ENCODE peak calls at places on chromosomes 3 and 15, in eight cellular contexts. Z is GM12878, A is astrocyte, S is mesenchymal stem cell, E is fibroblast of lung, C is mammary epithelial cell, H is endodermal cell, W is NT2/D1. U is an unnamed sample.

GRCh38 chr3:153052096-153052460 is 109.9 kb upstream of the RAP2B start:
- DNase-seq in Z (no peak), C (peak), W (no peak), S (peak), E (peak), A (peak), H (no peak), U (peak)

GRCh38 chr3:21170964-21171363 is 580.0 kb downstream of the ZNF385D start:
- DNase-seq in Z (no peak), C (peak), A (no peak), W (peak), H (peak), E (peak), S (no peak), U (peak)

GRCh38 chr3:36876181-36876936 is 68.5 kb downstream of the TRANK1 start:
- DNase-seq in H (no peak), W (no peak), E (no peak), Z (peak), S (peak), A (no peak), C (no peak), U (no peak)

GRCh38 chr3:131007782-131008181 is 18.8 kb downstream of the ASTE1 start:
- DNase-seq in W (no peak), C (no peak), A (no peak), E (peak), Z (no peak), S (no peak), H (no peak), U (peak)

GRCh38 chr3:51024765-51025681 is 350.3 kb downstream of the DOCK3 start:
- DNase-seq in W (no peak), S (no peak), C (no peak), A (no peak), Z (no peak), H (peak), E (no peak), U (no peak)

GRCh38 chr3:48405343-48405881 is 24.5 kb downstream of the PLXNB1 start:
- DNase-seq in H (no peak), E (no peak), S (no peak), C (no peak), A (no peak), Z (no peak), W (no peak), U (no peak)

GRCh38 chr15:65254237-65254820 is 32.4 kb downstream of the PARP16 start:
- DNase-seq in A (no peak), H (no peak), Z (no peak), C (no peak), E (no peak), S (no peak), W (peak), U (no peak)

GRCh38 chr15:52509500-52510244 is 19.0 kb downstream of the MYO5A start:
- DNase-seq in W (no peak), A (no peak), Z (no peak), S (no peak), C (no peak), E (no peak), H (no peak), U (no peak)

GRCh38 chr3:172078721-172079120 is 39.3 kb downstream of the FNDC3B start:
- DNase-seq in Z (no peak), S (no peak), A (no peak), H (no peak), E (no peak), W (no peak), C (no peak), U (no peak)

DNA sequence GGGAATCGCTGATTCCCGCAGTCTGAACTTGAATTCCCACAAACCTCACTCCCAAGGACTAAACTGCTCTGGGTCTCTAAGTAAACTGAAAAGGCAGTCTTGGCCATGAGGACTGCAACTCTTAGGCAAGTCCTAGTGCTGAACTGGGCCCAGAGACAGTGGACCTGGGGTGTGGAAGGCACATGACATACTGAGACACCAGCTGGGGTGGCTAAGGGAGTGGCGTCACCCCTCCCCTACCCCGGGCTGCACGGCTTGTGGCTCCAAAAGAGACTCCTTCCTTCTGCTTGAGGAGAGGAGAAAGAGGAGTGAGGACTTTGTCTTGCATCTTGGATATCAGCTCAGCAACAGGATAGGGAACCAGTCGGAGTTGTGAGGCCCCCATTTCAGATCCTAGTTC is 110.9 kb upstream of the C3orf80 start:
- DNase-seq in Z (no peak), S (no peak), E (no peak), C (no peak), W (no peak), A (no peak), H (no peak), U (no peak)
- H3K4me3 ChIP-seq in Z (no peak), S (no peak), E (no peak), C (no peak), W (no peak), A (no peak), H (no peak), U (no peak)

GRCh38 chr3:112013784-112014143 is 15.0 kb downstream of the TAGLN3 start:
- DNase-seq in E (peak), W (no peak), Z (no peak), H (no peak), C (no peak), S (no peak), A (no peak), U (no peak)
- H3K9ac ChIP-seq in E (no peak), W (no peak), Z (no peak), H (no peak), C (no peak), S (peak), A (no peak), U (no peak)

DNA sequence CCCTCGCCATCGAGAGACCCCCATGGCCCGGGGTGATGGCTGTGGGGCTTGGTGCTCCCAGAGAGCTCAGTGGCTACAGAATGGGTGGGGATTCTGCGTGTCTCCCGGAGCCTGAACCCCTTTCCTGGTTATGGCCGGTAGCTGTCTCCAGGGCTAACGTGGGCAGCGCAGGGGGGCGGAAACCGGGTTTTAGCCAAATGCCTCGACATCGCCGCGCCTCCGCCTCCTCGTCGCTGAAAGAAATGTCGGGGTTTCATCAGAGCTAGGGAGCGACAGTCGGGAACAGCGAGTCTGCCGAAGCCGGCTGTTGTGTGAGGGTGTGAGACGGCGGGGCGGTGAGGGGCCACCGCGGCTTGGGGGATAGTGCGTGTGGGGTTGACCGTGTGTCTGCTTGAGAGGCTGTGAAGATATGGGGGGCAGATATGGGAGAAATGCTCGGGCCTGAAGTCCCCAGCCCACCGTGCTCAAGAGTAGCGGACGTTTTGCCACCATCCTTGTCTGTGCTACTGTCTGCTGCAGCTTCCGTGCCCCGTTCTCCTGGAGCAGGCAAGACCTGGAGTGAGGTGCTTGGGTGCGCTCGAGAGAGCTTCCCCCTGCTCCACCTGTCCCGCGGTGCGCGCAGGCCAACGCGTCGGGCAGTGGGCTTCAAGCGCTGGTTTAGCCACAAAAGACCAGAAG is 836 bp upstream of the ISLR2 start:
- DNase-seq in A (no peak), H (peak), E (no peak), W (no peak), S (no peak), Z (no peak), C (no peak), U (peak)
- H3K4me3 ChIP-seq in A (peak), H (peak), E (no peak), W (peak), S (peak), Z (no peak), C (no peak), U (peak)

GRCh38 chr3:71652786-71653419 is 69.4 kb upstream of the FOXP1 start:
- DNase-seq in S (peak), A (peak), C (peak), W (peak), E (peak), H (peak), Z (peak), U (peak)
- H3K9ac ChIP-seq in S (peak), A (no peak), C (no peak), W (no peak), E (no peak), H (no peak), Z (no peak), U (no peak)

DNA sequence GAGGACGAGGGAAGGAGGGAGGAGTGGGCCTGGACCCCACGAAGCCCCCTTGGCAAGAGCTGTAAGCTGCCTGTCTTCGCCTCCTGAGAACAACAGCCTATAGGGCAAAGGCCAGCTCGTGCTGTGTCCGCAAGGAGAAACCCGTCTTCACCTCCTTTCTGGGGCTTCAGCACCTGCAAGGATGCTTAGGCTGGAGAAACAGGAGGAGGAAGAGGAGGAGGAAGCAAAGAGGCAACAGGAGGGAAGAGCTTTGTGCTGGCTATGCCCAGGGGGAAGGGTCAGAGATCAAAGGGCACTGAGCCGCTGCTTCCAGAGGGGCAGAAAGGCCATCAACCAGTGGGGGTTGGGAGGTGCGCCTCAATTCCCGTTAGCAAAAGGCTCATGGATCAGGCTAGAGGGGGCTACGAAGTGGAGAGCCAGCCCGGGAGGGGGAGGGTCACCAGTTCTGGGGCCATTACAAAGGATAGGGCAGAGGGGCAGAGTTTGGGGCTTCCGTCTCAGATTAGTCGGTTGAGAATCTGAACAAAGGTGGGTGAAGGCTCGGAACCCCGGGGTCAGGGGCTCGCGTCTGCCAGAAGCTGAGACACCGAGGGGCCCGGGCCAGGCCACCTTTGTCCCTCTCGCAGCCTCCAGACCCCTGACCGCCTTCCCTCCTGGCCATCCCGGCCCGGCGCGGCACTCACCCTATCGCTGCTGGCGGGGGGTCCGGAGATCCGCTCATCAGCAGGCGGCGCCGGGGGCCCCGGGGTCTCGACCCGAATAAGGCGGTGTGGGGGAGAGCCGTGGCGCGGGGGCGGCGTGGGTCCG is 792 bp downstream of the SHF start:
- DNase-seq in Z (no peak), A (no peak), W (no peak), H (peak), C (no peak), E (no peak), S (no peak), U (no peak)
- H3K4me3 ChIP-seq in Z (peak), A (peak), W (peak), H (peak), C (no peak), E (peak), S (peak), U (peak)

DNA sequence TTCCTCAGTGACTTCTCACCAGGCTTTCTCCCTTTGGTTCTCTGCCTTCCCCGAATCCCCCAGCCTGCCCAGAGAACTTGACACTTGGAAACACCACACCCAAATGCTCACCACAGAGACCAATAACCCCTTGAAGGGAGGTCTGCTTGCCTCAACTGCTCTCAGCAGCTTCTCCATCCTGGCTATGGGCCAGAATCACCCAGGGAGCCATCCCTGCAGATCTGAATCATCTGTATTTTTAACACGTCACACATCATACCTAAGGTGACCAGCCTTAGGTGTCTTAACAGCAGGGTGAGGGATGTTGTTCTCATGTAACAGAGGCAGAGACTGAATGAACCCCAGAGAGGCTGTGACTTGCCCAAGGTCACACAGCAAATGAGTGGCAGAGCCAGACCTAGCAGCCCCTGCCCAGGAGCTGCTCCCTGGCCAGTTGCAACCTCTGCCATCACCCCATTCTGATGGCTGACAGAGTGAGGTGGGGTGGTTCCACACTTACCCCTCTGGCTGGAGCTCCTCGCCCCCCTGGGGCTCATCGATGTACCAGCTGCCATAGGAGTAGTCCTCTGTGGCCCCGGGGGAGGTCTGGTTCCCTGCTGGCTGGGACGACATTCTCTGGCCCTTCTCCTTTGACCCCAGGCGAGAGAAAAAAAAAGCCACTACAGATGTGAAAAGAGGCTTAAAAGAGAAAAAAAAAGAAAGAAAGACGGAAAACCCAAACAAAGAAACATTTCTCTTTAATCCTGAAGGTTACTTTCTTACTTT is 749 bp downstream of the STRA6 start:
- DNase-seq in S (peak), C (peak), H (no peak), A (peak), W (no peak), Z (no peak), E (no peak), U (no peak)
- H3K9ac ChIP-seq in S (no peak), C (no peak), H (peak), A (peak), W (peak), Z (no peak), E (no peak), U (no peak)

GRCh38 chr3:17749281-17749680 is 6.8 kb upstream of the TBC1D5 start:
- DNase-seq in W (no peak), C (no peak), E (no peak), Z (no peak), A (no peak), H (no peak), S (no peak), U (peak)
- H3K4me3 ChIP-seq in W (no peak), C (no peak), E (no peak), Z (peak), A (no peak), H (no peak), S (peak), U (peak)